ENCODE peak calls at places on chromosomes 5 and 9, in eight cellular contexts. Q, J, V, G, A, F, L and S are unnamed samples.

GRCh38 chr9:4297151-4297794 is 2.6 kb downstream of the GLIS3 start:
- DNase-seq in Q (peak; percentile 16), J (peak; percentile 41), V (peak; percentile 45), G (no peak), A (no peak), F (no peak), L (no peak), S (peak; percentile 76)

GRCh38 chr5:144177548-144177947 is 6.9 kb downstream of the KCTD16 start:
- DNase-seq in Q (no peak), J (no peak), V (no peak), G (no peak), A (no peak), F (peak; percentile 46), L (no peak), S (no peak)

GRCh38 chr5:147995846-147996245 is 67.9 kb upstream of the SPINK5 start:
- DNase-seq in Q (no peak), J (no peak), V (no peak), G (no peak), A (no peak), F (no peak), L (no peak), S (no peak)

GRCh38 chr9:27379311-27380236 is 82.6 kb upstream of the EQTN start:
- DNase-seq in Q (no peak), J (no peak), V (no peak), G (no peak), A (no peak), F (no peak), L (no peak), S (no peak)

GRCh38 chr5:91357806-91358205 is 25.3 kb downstream of the ARRDC3 start:
- DNase-seq in Q (no peak), J (no peak), V (no peak), G (no peak), A (no peak), F (no peak), L (no peak), S (no peak)

GRCh38 chr5:111280282-111280901 is 56.2 kb downstream of the CAMK4 start:
- DNase-seq in Q (no peak), J (peak; percentile 46), V (no peak), G (no peak), A (no peak), F (no peak), L (no peak), S (no peak)

GRCh38 chr9:107557236-107557990 is 67.8 kb upstream of the KLF4 start:
- DNase-seq in Q (no peak), J (no peak), V (no peak), G (no peak), A (no peak), F (no peak), L (no peak), S (peak; percentile 50)

GRCh38 chr5:146539973-146540372 is 24.0 kb upstream of the GPR151 start:
- DNase-seq in Q (no peak), J (no peak), V (no peak), G (no peak), A (no peak), F (no peak), L (no peak), S (no peak)

GRCh38 chr9:87667164-87667738 is 58.7 kb upstream of the CTSL start:
- DNase-seq in Q (no peak), J (no peak), V (no peak), G (no peak), A (no peak), F (no peak), L (no peak), S (peak; percentile 29)

GRCh38 chr5:80874162-80874561 is 86.0 kb upstream of the RASGRF2 start:
- DNase-seq in Q (no peak), J (no peak), V (no peak), G (no peak), A (no peak), F (no peak), L (no peak), S (no peak)

GRCh38 chr5:38207343-38207742 is 51.0 kb upstream of the EGFLAM start:
- DNase-seq in Q (no peak), J (no peak), V (no peak), G (no peak), A (no peak), F (no peak), L (no peak), S (no peak)

GRCh38 chr9:91515074-91515687 is 91.5 kb upstream of the NFIL3 start:
- DNase-seq in Q (no peak), J (peak; percentile 7), V (no peak), G (no peak), A (no peak), F (peak; percentile 63), L (no peak), S (peak; percentile 87)

GRCh38 chr9:132099741-132100407 is 20.2 kb upstream of the MED27 start:
- DNase-seq in Q (no peak), J (no peak), V (no peak), G (no peak), A (no peak), F (no peak), L (no peak), S (peak; percentile 17)

GRCh38 chr5:90136952-90137528 is 272.5 kb downstream of the CETN3 start:
- DNase-seq in Q (no peak), J (no peak), V (no peak), G (no peak), A (no peak), F (no peak), L (no peak), S (no peak)

GRCh38 chr9:94056442-94056974 is 27.8 kb upstream of the PTPDC1 start:
- DNase-seq in Q (no peak), J (no peak), V (no peak), G (no peak), A (no peak), F (peak; percentile 75), L (no peak), S (no peak)

GRCh38 chr5:10306114-10306513 is 1.6 kb downstream of the CMBL start:
- DNase-seq in Q (no peak), J (no peak), V (no peak), G (no peak), A (no peak), F (no peak), L (no peak), S (no peak)

GRCh38 chr9:69502671-69503301 is 169.4 kb downstream of the APBA1 start:
- DNase-seq in Q (no peak), J (no peak), V (no peak), G (no peak), A (no peak), F (no peak), L (no peak), S (no peak)

GRCh38 chr5:44891116-44891515 is 82.4 kb downstream of the MRPS30 start:
- DNase-seq in Q (no peak), J (no peak), V (no peak), G (no peak), A (no peak), F (no peak), L (no peak), S (no peak)

GRCh38 chr5:103889500-103890209 is 327.1 kb upstream of the NUDT12 start:
- DNase-seq in Q (no peak), J (no peak), V (no peak), G (no peak), A (no peak), F (no peak), L (no peak), S (no peak)

GRCh38 chr9:89507626-89508025 is 9.7 kb upstream of the SEMA4D start:
- DNase-seq in Q (no peak), J (no peak), V (no peak), G (no peak), A (no peak), F (no peak), L (no peak), S (no peak)

GRCh38 chr5:146706321-146706972 is 172.1 kb downstream of the PPP2R2B start:
- DNase-seq in Q (no peak), J (no peak), V (peak; percentile 2), G (no peak), A (no peak), F (no peak), L (no peak), S (no peak)

GRCh38 chr9:129671065-129671464 is 5.6 kb downstream of the PRRX2 start:
- DNase-seq in Q (no peak), J (no peak), V (no peak), G (no peak), A (no peak), F (no peak), L (no peak), S (no peak)

GRCh38 chr9:22211588-22212360 is 202.7 kb upstream of the CDKN2B start:
- DNase-seq in Q (no peak), J (no peak), V (no peak), G (no peak), A (no peak), F (peak; percentile 83), L (no peak), S (peak; percentile 80)

GRCh38 chr9:79984429-79985067 is 412.8 kb downstream of the TLE4 start:
- DNase-seq in Q (no peak), J (no peak), V (no peak), G (no peak), A (no peak), F (no peak), L (peak; percentile 63), S (no peak)

GRCh38 chr9:112048924-112049785 is 125.9 kb downstream of the SUSD1 start:
- DNase-seq in Q (no peak), J (no peak), V (no peak), G (no peak), A (no peak), F (peak; percentile 66), L (peak; percentile 47), S (peak; percentile 49)

GRCh38 chr5:150410524-150411244 is 2.0 kb downstream of the CD74 start:
- DNase-seq in Q (peak; percentile 32), J (peak; percentile 87), V (peak; percentile 35), G (no peak), A (peak; percentile 41), F (no peak), L (peak; percentile 26), S (peak; percentile 18)

GRCh38 chr9:134725605-134725940 is 84.0 kb downstream of the COL5A1 start:
- DNase-seq in Q (no peak), J (no peak), V (no peak), G (no peak), A (no peak), F (no peak), L (no peak), S (no peak)

GRCh38 chr5:108905818-108906217 is 158.1 kb downstream of the FER start:
- DNase-seq in Q (no peak), J (no peak), V (no peak), G (no peak), A (no peak), F (no peak), L (no peak), S (no peak)

GRCh38 chr5:61933787-61934626 is 372.0 kb upstream of the KIF2A start:
- DNase-seq in Q (no peak), J (peak; percentile 34), V (peak; percentile 27), G (no peak), A (no peak), F (no peak), L (peak; percentile 81), S (peak; percentile 8)

GRCh38 chr5:74067748-74068541 is 441.9 kb downstream of the ARHGEF28 start:
- DNase-seq in Q (no peak), J (no peak), V (no peak), G (no peak), A (no peak), F (peak; percentile 36), L (no peak), S (no peak)